ENCODE peak calls at places on chromosomes 4 and X, in six cellular contexts. One of them, this sample, is unnamed.
A peak's percentile ranks its signal among the peaks of the same experiment; 100 is the strongest.

GRCh38 chrX:47232803-47233332 is at the start of gene USP11:
- DNase-seq in HFF-Myc: no peak
- DNase-seq in choroid plexus epithelial cell: peak; percentile 47
- DNase-seq in A549: peak; percentile 63
- DNase-seq in cardiac fibroblast: peak; percentile 60
- DNase-seq in WERI-Rb-1: peak; percentile 60
- DNase-seq in this sample: peak; percentile 67

GRCh38 chr4:57109847-57110634 is at the start of gene IGFBP7:
- DNase-seq in A549: no peak
- DNase-seq in choroid plexus epithelial cell: peak; percentile 67
- DNase-seq in cardiac fibroblast: peak; percentile 77
- DNase-seq in HFF-Myc: no peak
- DNase-seq in WERI-Rb-1: peak; percentile 9
- DNase-seq in this sample: no peak

GRCh38 chr4:2363056-2363719 is 55.3 kb downstream of the ZFYVE28 start:
- DNase-seq in HFF-Myc: no peak
- DNase-seq in WERI-Rb-1: peak; percentile 31
- DNase-seq in choroid plexus epithelial cell: no peak
- DNase-seq in cardiac fibroblast: no peak
- DNase-seq in A549: no peak
- DNase-seq in this sample: no peak

GRCh38 chrX:18994713-18995112 is 10.8 kb upstream of the PHKA2 start:
- DNase-seq in HFF-Myc: no peak
- DNase-seq in WERI-Rb-1: no peak
- DNase-seq in A549: peak; percentile 70
- DNase-seq in choroid plexus epithelial cell: peak; percentile 84
- DNase-seq in cardiac fibroblast: peak; percentile 45
- DNase-seq in this sample: no peak

GRCh38 chr4:141540643-141541042 is 95.7 kb upstream of the IL15 start:
- DNase-seq in WERI-Rb-1: no peak
- DNase-seq in cardiac fibroblast: peak; percentile 35
- DNase-seq in choroid plexus epithelial cell: peak; percentile 60
- DNase-seq in A549: peak; percentile 31
- DNase-seq in HFF-Myc: no peak
- DNase-seq in this sample: no peak

GRCh38 chr4:129239088-129239487 is 143.1 kb downstream of the C4orf33 start:
- DNase-seq in HFF-Myc: no peak
- DNase-seq in choroid plexus epithelial cell: peak; percentile 66
- DNase-seq in A549: peak; percentile 3
- DNase-seq in cardiac fibroblast: peak; percentile 56
- DNase-seq in WERI-Rb-1: no peak
- DNase-seq in this sample: no peak

GRCh38 chr4:25320374-25321172 is 8.0 kb downstream of the ZCCHC4 start:
- DNase-seq in WERI-Rb-1: no peak
- DNase-seq in choroid plexus epithelial cell: peak; percentile 97
- DNase-seq in HFF-Myc: peak; percentile 35
- DNase-seq in cardiac fibroblast: peak; percentile 77
- DNase-seq in A549: peak; percentile 17
- DNase-seq in this sample: no peak

GRCh38 chrX:46876901-46877300 is 35.3 kb upstream of the JADE3 start:
- DNase-seq in A549: no peak
- DNase-seq in choroid plexus epithelial cell: no peak
- DNase-seq in WERI-Rb-1: no peak
- DNase-seq in HFF-Myc: no peak
- DNase-seq in cardiac fibroblast: no peak
- DNase-seq in this sample: no peak

GRCh38 chrX:118437283-118437682 is 58.3 kb upstream of the DOCK11 start:
- DNase-seq in choroid plexus epithelial cell: peak; percentile 25
- DNase-seq in A549: no peak
- DNase-seq in WERI-Rb-1: no peak
- DNase-seq in HFF-Myc: peak; percentile 26
- DNase-seq in cardiac fibroblast: no peak
- DNase-seq in this sample: no peak

GRCh38 chrX:106247162-106247561 is 79.1 kb downstream of the PWWP3B start:
- DNase-seq in HFF-Myc: no peak
- DNase-seq in cardiac fibroblast: peak; percentile 22
- DNase-seq in WERI-Rb-1: no peak
- DNase-seq in A549: no peak
- DNase-seq in choroid plexus epithelial cell: peak; percentile 57
- DNase-seq in this sample: no peak

GRCh38 chr4:1873291-1873690 is 2.1 kb downstream of the NSD2 start:
- DNase-seq in cardiac fibroblast: no peak
- DNase-seq in choroid plexus epithelial cell: no peak
- DNase-seq in A549: no peak
- DNase-seq in HFF-Myc: no peak
- DNase-seq in WERI-Rb-1: peak; percentile 73
- DNase-seq in this sample: no peak

GRCh38 chr4:17335371-17335770 is 176.5 kb downstream of the QDPR start:
- DNase-seq in A549: no peak
- DNase-seq in choroid plexus epithelial cell: no peak
- DNase-seq in WERI-Rb-1: no peak
- DNase-seq in cardiac fibroblast: no peak
- DNase-seq in HFF-Myc: no peak
- DNase-seq in this sample: no peak

GRCh38 chr4:107711831-107712230 is 8.2 kb downstream of the PAPSS1 start:
- DNase-seq in A549: no peak
- DNase-seq in cardiac fibroblast: no peak
- DNase-seq in HFF-Myc: no peak
- DNase-seq in WERI-Rb-1: no peak
- DNase-seq in choroid plexus epithelial cell: no peak
- DNase-seq in this sample: no peak

GRCh38 chrX:78182881-78183280 is 43.4 kb upstream of the TAF9B start:
- DNase-seq in A549: no peak
- DNase-seq in WERI-Rb-1: no peak
- DNase-seq in choroid plexus epithelial cell: no peak
- DNase-seq in cardiac fibroblast: no peak
- DNase-seq in HFF-Myc: no peak
- DNase-seq in this sample: no peak

GRCh38 chrX:102154218-102154860 is 1.4 kb downstream of the BEX5 start:
- DNase-seq in A549: no peak
- DNase-seq in choroid plexus epithelial cell: no peak
- DNase-seq in cardiac fibroblast: no peak
- DNase-seq in HFF-Myc: no peak
- DNase-seq in WERI-Rb-1: no peak
- DNase-seq in this sample: no peak

GRCh38 chrX:3522016-3522690 is 175.7 kb upstream of the MXRA5 start:
- DNase-seq in HFF-Myc: no peak
- DNase-seq in A549: no peak
- DNase-seq in cardiac fibroblast: peak; percentile 60
- DNase-seq in choroid plexus epithelial cell: peak; percentile 42
- DNase-seq in WERI-Rb-1: no peak
- DNase-seq in this sample: no peak

GRCh38 chr4:169383724-169384123 is 113.0 kb upstream of the SH3RF1 start:
- DNase-seq in HFF-Myc: peak; percentile 17
- DNase-seq in choroid plexus epithelial cell: peak; percentile 85
- DNase-seq in cardiac fibroblast: peak; percentile 86
- DNase-seq in WERI-Rb-1: no peak
- DNase-seq in A549: peak; percentile 10
- DNase-seq in this sample: no peak

GRCh38 chr4:76696109-76696508 is 201.8 kb downstream of the SOWAHB start:
- DNase-seq in A549: no peak
- DNase-seq in cardiac fibroblast: no peak
- DNase-seq in HFF-Myc: peak; percentile 72
- DNase-seq in WERI-Rb-1: no peak
- DNase-seq in choroid plexus epithelial cell: peak; percentile 26
- DNase-seq in this sample: no peak

GRCh38 chr4:67871867-67872266 is 11.9 kb downstream of the TMPRSS11D start:
- DNase-seq in cardiac fibroblast: peak; percentile 69
- DNase-seq in WERI-Rb-1: no peak
- DNase-seq in HFF-Myc: peak; percentile 39
- DNase-seq in choroid plexus epithelial cell: peak; percentile 77
- DNase-seq in A549: peak; percentile 25
- DNase-seq in this sample: peak; percentile 30

GRCh38 chr4:38132140-38132673 is 172.0 kb downstream of the PTTG2 start:
- DNase-seq in cardiac fibroblast: peak; percentile 98
- DNase-seq in choroid plexus epithelial cell: peak; percentile 99
- DNase-seq in A549: no peak
- DNase-seq in HFF-Myc: peak; percentile 33
- DNase-seq in WERI-Rb-1: no peak
- DNase-seq in this sample: no peak

GRCh38 chr4:158182736-158183135 is 9.9 kb upstream of the GASK1B start:
- DNase-seq in WERI-Rb-1: peak; percentile 96
- DNase-seq in A549: no peak
- DNase-seq in cardiac fibroblast: no peak
- DNase-seq in choroid plexus epithelial cell: no peak
- DNase-seq in HFF-Myc: no peak
- DNase-seq in this sample: no peak

GRCh38 chr4:33160126-33160525 is 2440.0 kb downstream of the PCDH7 start:
- DNase-seq in HFF-Myc: peak; percentile 30
- DNase-seq in choroid plexus epithelial cell: peak; percentile 47
- DNase-seq in WERI-Rb-1: peak; percentile 17
- DNase-seq in A549: peak; percentile 0
- DNase-seq in cardiac fibroblast: peak; percentile 81
- DNase-seq in this sample: peak; percentile 4

GRCh38 chr4:172142331-172142738 is 329.1 kb downstream of the GALNTL6 start:
- DNase-seq in WERI-Rb-1: no peak
- DNase-seq in choroid plexus epithelial cell: peak; percentile 56
- DNase-seq in HFF-Myc: no peak
- DNase-seq in cardiac fibroblast: no peak
- DNase-seq in A549: peak; percentile 2
- DNase-seq in this sample: no peak

GRCh38 chr4:2745981-2746806 is 9.9 kb downstream of the TNIP2 start:
- DNase-seq in cardiac fibroblast: peak; percentile 16
- DNase-seq in A549: peak; percentile 34
- DNase-seq in HFF-Myc: no peak
- DNase-seq in choroid plexus epithelial cell: peak; percentile 43
- DNase-seq in WERI-Rb-1: no peak
- DNase-seq in this sample: no peak

DNA sequence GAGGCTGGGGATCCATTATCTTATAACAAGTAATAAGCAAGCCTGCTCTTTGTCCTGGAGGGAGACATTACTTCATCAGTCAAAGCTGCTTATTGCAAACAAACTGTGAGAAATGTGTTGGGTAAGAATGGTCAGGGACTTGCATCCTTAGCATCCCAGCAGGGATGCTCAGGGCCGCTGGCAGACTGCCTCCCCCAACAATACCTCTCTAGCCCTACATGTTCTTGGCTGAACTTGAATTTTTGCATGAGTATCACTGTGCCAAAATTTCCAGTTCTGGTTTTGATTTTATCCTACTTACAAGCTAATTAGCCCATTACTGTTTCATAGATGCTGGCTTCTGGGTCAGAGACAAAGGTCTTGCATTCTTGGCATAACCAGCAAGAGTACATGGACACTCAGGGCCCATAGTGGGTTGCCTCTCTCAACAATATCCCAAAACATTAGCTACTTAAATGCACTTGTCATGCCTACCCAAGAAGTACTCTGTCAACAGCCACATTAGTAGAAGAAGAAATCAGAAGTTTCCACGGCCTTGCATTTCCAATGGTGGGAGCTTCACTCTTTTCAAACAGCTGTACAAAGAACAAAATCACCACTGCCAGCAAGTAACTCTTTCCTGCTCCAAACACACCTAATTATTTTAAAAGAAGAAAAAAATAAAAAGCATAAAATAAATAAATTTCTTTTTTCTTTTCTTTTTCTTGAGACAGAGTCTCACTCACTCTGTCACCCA is 41.9 kb upstream of the NEUROG2 start:
- DNase-seq in A549: no peak
- DNase-seq in HFF-Myc: no peak
- DNase-seq in cardiac fibroblast: no peak
- DNase-seq in choroid plexus epithelial cell: peak; percentile 93
- DNase-seq in WERI-Rb-1: no peak
- DNase-seq in this sample: no peak
- H3K4me3 ChIP-seq in A549: no peak overlapping the region
- H3K4me3 ChIP-seq in HFF-Myc: no peak overlapping the region
- H3K4me3 ChIP-seq in cardiac fibroblast: no peak overlapping the region
- H3K4me3 ChIP-seq in choroid plexus epithelial cell: no peak overlapping the region
- H3K4me3 ChIP-seq in WERI-Rb-1: no peak overlapping the region
- H3K4me3 ChIP-seq in this sample: no peak overlapping the region

DNA sequence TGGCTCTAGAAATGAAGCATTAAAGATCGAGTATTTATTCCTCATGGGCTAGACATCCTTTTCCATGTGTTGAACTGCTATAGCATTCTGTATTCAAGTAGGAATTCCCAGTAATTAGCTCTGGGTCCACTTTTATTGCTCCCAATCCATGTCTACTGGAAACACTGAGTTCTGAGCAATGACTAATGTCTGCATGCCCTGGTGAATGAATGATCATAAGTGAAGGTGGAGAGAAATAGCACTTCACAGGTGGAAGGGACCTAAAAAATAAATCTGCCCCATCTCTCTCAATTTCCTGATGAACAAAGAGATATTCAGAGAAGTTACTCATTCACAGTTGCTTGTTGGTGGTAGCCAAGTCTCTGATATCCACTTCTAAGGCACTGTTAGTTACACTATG is 34.6 kb upstream of the CXCL8 start:
- DNase-seq in cardiac fibroblast: no peak
- DNase-seq in choroid plexus epithelial cell: no peak
- DNase-seq in HFF-Myc: no peak
- DNase-seq in A549: no peak
- DNase-seq in WERI-Rb-1: no peak
- DNase-seq in this sample: no peak
- H3K4me3 ChIP-seq in cardiac fibroblast: no peak overlapping the region
- H3K4me3 ChIP-seq in choroid plexus epithelial cell: no peak overlapping the region
- H3K4me3 ChIP-seq in HFF-Myc: no peak overlapping the region
- H3K4me3 ChIP-seq in A549: no peak overlapping the region
- H3K4me3 ChIP-seq in WERI-Rb-1: no peak overlapping the region
- H3K4me3 ChIP-seq in this sample: no peak overlapping the region

GRCh38 chr4:43457866-43458265 is 565.4 kb downstream of the GRXCR1 start:
- DNase-seq in cardiac fibroblast: no peak
- DNase-seq in A549: no peak
- DNase-seq in choroid plexus epithelial cell: peak; percentile 16
- DNase-seq in HFF-Myc: no peak
- DNase-seq in WERI-Rb-1: no peak
- DNase-seq in this sample: no peak
- H3K4me3 ChIP-seq in cardiac fibroblast: no peak overlapping the region
- H3K4me3 ChIP-seq in A549: no peak overlapping the region
- H3K4me3 ChIP-seq in choroid plexus epithelial cell: no peak overlapping the region
- H3K4me3 ChIP-seq in HFF-Myc: no peak overlapping the region
- H3K4me3 ChIP-seq in WERI-Rb-1: no peak overlapping the region
- H3K4me3 ChIP-seq in this sample: no peak overlapping the region

DNA sequence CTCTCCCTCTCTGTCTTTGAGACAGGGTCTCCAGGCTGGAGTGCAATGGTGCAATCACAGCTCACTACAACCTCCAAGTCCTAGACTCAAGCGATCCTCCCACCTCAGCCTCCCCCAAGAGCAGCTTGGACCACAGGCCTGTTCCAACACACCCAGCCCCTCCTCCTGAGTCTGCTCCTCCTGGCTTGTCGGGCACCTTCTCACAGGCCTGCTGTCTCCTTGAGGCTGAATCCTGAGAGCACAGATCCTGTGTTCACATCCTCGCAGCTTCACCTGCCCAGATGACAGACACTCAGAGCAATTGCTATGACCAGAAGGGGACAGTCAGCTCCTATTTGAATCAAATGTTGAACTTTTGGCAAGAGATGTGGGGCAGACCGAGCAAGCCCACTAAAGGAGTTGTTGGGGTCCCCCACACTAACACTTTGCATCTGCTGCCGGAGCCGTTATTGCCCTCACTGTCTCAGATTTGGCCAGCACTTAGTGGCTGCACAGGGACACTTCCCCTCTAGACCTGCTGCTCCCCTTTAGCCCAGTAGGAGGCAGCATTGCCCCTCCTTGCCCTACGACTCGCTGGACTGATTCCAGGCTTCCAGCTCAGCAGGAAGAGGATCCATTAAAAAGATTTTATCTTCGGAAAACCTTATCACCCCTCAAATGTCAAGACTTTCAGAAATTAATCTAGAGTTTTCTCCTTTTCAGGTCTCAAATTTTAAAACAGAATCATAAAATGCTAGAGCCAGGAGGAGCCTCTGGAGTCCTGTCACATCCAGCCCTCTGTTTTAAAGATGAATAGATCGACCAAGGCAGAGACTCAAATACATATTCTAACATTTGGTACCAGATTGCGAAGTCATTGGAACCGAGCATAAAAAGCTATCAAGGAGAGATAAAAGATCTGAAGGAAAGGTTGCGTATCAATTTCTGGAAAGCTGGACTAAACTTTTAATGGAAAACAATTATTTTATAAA is 113.7 kb downstream of the USP46 start:
- DNase-seq in WERI-Rb-1: peak; percentile 46
- DNase-seq in choroid plexus epithelial cell: peak; percentile 74
- DNase-seq in cardiac fibroblast: peak; percentile 75
- DNase-seq in A549: peak; percentile 48
- DNase-seq in HFF-Myc: peak; percentile 45
- DNase-seq in this sample: peak; percentile 19
- H3K4me3 ChIP-seq in WERI-Rb-1: no peak overlapping the region
- H3K4me3 ChIP-seq in choroid plexus epithelial cell: no peak overlapping the region
- H3K4me3 ChIP-seq in cardiac fibroblast: no peak overlapping the region
- H3K4me3 ChIP-seq in A549: no peak overlapping the region
- H3K4me3 ChIP-seq in HFF-Myc: no peak overlapping the region
- H3K4me3 ChIP-seq in this sample: no peak overlapping the region

This sample was measured in Jurkat, Clone E6-1.